ENCODE peak calls at places on chromosome 4, in four cellular contexts. One of them, this sample, is unnamed.

GRCh38 chr4:153973942-153974341 is 185.1 kb upstream of the SFRP2 start:
- DNase-seq in Peyer's patch: no peak
- DNase-seq in breast epithelium: no peak
- DNase-seq in lower leg skin: no peak
- DNase-seq in this sample: no peak

GRCh38 chr4:85370400-85371032 is 104.4 kb upstream of the ARHGAP24 start:
- DNase-seq in breast epithelium: no peak
- DNase-seq in Peyer's patch: peak
- DNase-seq in lower leg skin: peak
- DNase-seq in this sample: peak

GRCh38 chr4:173214231-173214630 is 45.6 kb downstream of the GALNT7 start:
- DNase-seq in breast epithelium: no peak
- DNase-seq in lower leg skin: no peak
- DNase-seq in Peyer's patch: no peak
- DNase-seq in this sample: peak

GRCh38 chr4:109406337-109406931 is 27.2 kb upstream of the SEC24B start:
- DNase-seq in lower leg skin: no peak
- DNase-seq in breast epithelium: no peak
- DNase-seq in Peyer's patch: no peak
- DNase-seq in this sample: peak

GRCh38 chr4:162497564-162498167 is 333.9 kb upstream of the FSTL5 start:
- DNase-seq in lower leg skin: no peak
- DNase-seq in breast epithelium: no peak
- DNase-seq in Peyer's patch: no peak
- DNase-seq in this sample: peak

GRCh38 chr4:118761387-118762016 is 74.4 kb downstream of the SEC24D start:
- DNase-seq in Peyer's patch: no peak
- DNase-seq in lower leg skin: no peak
- DNase-seq in breast epithelium: no peak
- DNase-seq in this sample: no peak

GRCh38 chr4:104752337-104752736 is 257.6 kb upstream of the CXXC4 start:
- DNase-seq in breast epithelium: no peak
- DNase-seq in Peyer's patch: no peak
- DNase-seq in lower leg skin: no peak
- DNase-seq in this sample: no peak

GRCh38 chr4:107380836-107381438 is 339.1 kb downstream of the PAPSS1 start:
- DNase-seq in breast epithelium: no peak
- DNase-seq in Peyer's patch: no peak
- DNase-seq in lower leg skin: no peak
- DNase-seq in this sample: no peak

GRCh38 chr4:144374065-144374464 is 233.5 kb upstream of the GYPA start:
- DNase-seq in Peyer's patch: no peak
- DNase-seq in breast epithelium: no peak
- DNase-seq in lower leg skin: no peak
- DNase-seq in this sample: no peak

GRCh38 chr4:181504846-181505374 is 738.3 kb upstream of the TENM3 start:
- DNase-seq in Peyer's patch: no peak
- DNase-seq in breast epithelium: no peak
- DNase-seq in lower leg skin: no peak
- DNase-seq in this sample: no peak

GRCh38 chr4:169263791-169264392 is 6.9 kb downstream of the SH3RF1 start:
- DNase-seq in breast epithelium: no peak
- DNase-seq in lower leg skin: no peak
- DNase-seq in Peyer's patch: no peak
- DNase-seq in this sample: no peak
- TF ChIP-seq POLR2A in breast epithelium: no peak
- TF ChIP-seq POLR2A in lower leg skin: no peak
- TF ChIP-seq POLR2A in Peyer's patch: no peak
- TF ChIP-seq POLR2A in this sample: no peak

DNA sequence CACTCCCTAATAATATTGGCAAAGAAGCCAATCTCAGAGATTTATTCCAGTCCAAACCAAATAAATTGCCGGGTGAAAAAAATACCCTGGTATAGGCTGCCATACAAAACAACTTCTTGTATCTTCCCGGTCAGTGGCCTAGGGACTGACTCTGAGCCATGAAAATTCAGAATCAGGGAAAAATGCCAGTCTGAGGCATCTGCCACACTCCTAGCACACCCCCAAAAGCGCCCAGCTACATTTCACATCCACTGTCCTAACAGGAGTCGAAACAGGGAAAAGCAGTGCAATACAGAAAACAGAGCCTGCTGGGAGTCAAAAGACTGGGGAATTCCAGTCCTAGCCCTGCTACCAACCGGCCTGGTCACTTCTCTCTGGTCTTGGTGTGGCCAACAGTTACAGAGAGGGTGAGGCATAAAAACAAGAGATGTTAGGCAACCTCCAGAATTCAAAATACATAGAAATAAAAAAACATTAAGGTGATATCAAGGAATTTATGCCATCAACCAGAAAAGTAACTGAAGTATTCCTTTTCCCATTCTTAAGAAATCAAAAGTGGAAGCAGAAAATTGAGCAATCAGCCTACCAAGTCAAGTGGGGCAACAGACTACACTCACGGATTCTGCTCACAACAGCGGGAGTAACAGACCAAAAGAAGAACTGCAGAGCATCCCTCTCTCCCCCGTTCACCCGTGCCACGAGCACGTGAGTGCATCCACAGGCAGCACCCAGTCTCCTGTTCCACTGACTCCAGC is 29.5 kb downstream of the AFAP1 start:
- DNase-seq in lower leg skin: no peak
- DNase-seq in breast epithelium: no peak
- DNase-seq in Peyer's patch: no peak
- DNase-seq in this sample: no peak
- TF ChIP-seq POLR2A in lower leg skin: no peak
- TF ChIP-seq POLR2A in breast epithelium: no peak
- TF ChIP-seq POLR2A in Peyer's patch: no peak
- TF ChIP-seq POLR2A in this sample: no peak

GRCh38 chr4:143335979-143336827 is 473 bp upstream of the GAB1 start:
- DNase-seq in breast epithelium: peak
- DNase-seq in Peyer's patch: peak
- DNase-seq in lower leg skin: peak
- DNase-seq in this sample: peak
- TF ChIP-seq POLR2A in breast epithelium: no peak
- TF ChIP-seq POLR2A in Peyer's patch: peak
- TF ChIP-seq POLR2A in lower leg skin: no peak
- TF ChIP-seq POLR2A in this sample: peak

GRCh38 chr4:37976991-37977470 is 16.8 kb downstream of the PTTG2 start:
- DNase-seq in breast epithelium: peak
- DNase-seq in Peyer's patch: peak
- DNase-seq in lower leg skin: peak
- DNase-seq in this sample: peak
- TF ChIP-seq POLR2A in breast epithelium: no peak
- TF ChIP-seq POLR2A in Peyer's patch: no peak
- TF ChIP-seq POLR2A in lower leg skin: no peak
- TF ChIP-seq POLR2A in this sample: no peak

GRCh38 chr4:169615467-169616106 is 3.2 kb upstream of the NEK1 start:
- DNase-seq in Peyer's patch: no peak
- DNase-seq in breast epithelium: no peak
- DNase-seq in lower leg skin: no peak
- DNase-seq in this sample: no peak

GRCh38 chr4:169617306-169617705 is 3.1 kb upstream of the CLCN3 start:
- DNase-seq in lower leg skin: no peak
- DNase-seq in Peyer's patch: no peak
- DNase-seq in breast epithelium: no peak
- DNase-seq in this sample: no peak

GRCh38 chr4:169612869-169613859 is 781 bp upstream of the NEK1 start:
- DNase-seq in breast epithelium: peak
- DNase-seq in lower leg skin: peak
- DNase-seq in Peyer's patch: peak
- DNase-seq in this sample: peak

GRCh38 chr4:169611157-169611556 is 1.2 kb downstream of the NEK1 start:
- DNase-seq in lower leg skin: no peak
- DNase-seq in breast epithelium: no peak
- DNase-seq in Peyer's patch: no peak
- DNase-seq in this sample: peak

DNA sequence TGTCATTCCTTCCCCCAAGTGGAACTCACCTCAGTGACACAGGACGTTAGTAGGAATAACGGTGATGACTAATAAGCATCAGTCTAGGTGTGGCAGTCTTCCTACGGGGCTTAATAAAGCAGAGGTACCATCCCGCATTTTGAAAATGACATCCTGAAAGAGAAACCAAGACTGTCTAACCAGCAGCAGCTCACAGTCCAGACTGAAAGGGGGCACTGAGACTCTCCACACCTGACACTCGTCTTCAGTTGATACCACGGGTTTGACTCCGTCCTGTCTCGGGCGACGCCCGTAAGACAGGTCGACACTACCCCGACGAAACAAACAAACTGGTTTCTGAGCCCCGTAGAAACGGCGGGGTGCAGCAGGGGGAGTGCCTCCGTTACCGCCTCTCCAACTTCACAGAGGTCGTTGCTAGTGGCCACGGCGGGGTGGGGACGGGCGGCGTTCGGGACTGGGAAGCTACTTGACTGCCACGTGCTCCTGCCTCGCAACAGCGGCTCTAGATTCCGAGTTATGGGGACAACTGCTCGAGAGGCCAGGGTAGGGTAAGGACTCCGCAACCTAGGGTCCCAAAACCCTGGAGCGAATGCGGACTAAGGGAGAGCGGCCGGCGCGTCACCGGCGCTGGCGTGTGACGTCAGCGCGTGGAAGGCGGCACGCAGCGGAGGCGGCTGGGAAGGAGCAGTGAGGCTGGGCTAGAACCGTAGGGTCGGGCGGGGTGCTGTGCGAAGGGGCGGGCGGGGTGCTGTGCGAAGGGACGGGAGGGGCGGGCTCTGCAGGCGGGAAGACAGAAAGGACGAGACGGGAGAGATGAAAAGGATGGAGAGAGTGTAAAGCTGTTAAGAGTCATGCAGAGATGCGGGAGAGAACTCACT is at the start of gene NEK1:
- DNase-seq in breast epithelium: peak
- DNase-seq in lower leg skin: peak
- DNase-seq in Peyer's patch: peak
- DNase-seq in this sample: peak
- TF ChIP-seq POLR2A in breast epithelium: peak
- TF ChIP-seq POLR2A in lower leg skin: peak
- TF ChIP-seq POLR2A in Peyer's patch: peak
- TF ChIP-seq POLR2A in this sample: peak